ENCODE peak calls at places on chromosomes 5 and 9, in eight cellular contexts. One of them, this sample, is unnamed.

GRCh38 chr9:100473271-100474081 is 527 bp downstream of the TMEFF1 start:
- DNase-seq in NCI-H1694 treated with DMSO at 0.1 percent for 48 hours: no peak
- DNase-seq in AG08396: peak
- DNase-seq in NCI-H526 treated with DMSO at 0.1 percent for 48 hours: no peak
- DNase-seq in B cell: peak
- DNase-seq in activated CD8-positive, alpha-beta memory T cell treated with anti-CD3 and anti-CD28 coated beads, Interleukin-2, amount 50 U/mL, for 48 hours: peak
- DNase-seq in MV-4-11: no peak
- DNase-seq in T-helper 2 cell: no peak
- DNase-seq in this sample: no peak

GRCh38 chr9:37976714-37977477 is 73.0 kb upstream of the SLC25A51 start:
- DNase-seq in B cell: no peak
- DNase-seq in T-helper 2 cell: no peak
- DNase-seq in MV-4-11: no peak
- DNase-seq in NCI-H526 treated with DMSO at 0.1 percent for 48 hours: no peak
- DNase-seq in NCI-H1694 treated with DMSO at 0.1 percent for 48 hours: no peak
- DNase-seq in activated CD8-positive, alpha-beta memory T cell treated with anti-CD3 and anti-CD28 coated beads, Interleukin-2, amount 50 U/mL, for 48 hours: no peak
- DNase-seq in AG08396: peak
- DNase-seq in this sample: no peak

GRCh38 chr9:113715086-113715485 is 161.0 kb upstream of the ZNF618 start:
- DNase-seq in NCI-H1694 treated with DMSO at 0.1 percent for 48 hours: no peak
- DNase-seq in AG08396: peak
- DNase-seq in B cell: no peak
- DNase-seq in NCI-H526 treated with DMSO at 0.1 percent for 48 hours: no peak
- DNase-seq in MV-4-11: no peak
- DNase-seq in activated CD8-positive, alpha-beta memory T cell treated with anti-CD3 and anti-CD28 coated beads, Interleukin-2, amount 50 U/mL, for 48 hours: peak
- DNase-seq in T-helper 2 cell: no peak
- DNase-seq in this sample: no peak

GRCh38 chr9:114224247-114224610 is 68.9 kb downstream of the COL27A1 start:
- DNase-seq in NCI-H1694 treated with DMSO at 0.1 percent for 48 hours: no peak
- DNase-seq in MV-4-11: no peak
- DNase-seq in NCI-H526 treated with DMSO at 0.1 percent for 48 hours: peak
- DNase-seq in AG08396: peak
- DNase-seq in T-helper 2 cell: no peak
- DNase-seq in B cell: no peak
- DNase-seq in activated CD8-positive, alpha-beta memory T cell treated with anti-CD3 and anti-CD28 coated beads, Interleukin-2, amount 50 U/mL, for 48 hours: no peak
- DNase-seq in this sample: no peak

GRCh38 chr9:116653580-116654355 is 33.3 kb upstream of the TRIM32 start:
- DNase-seq in NCI-H526 treated with DMSO at 0.1 percent for 48 hours: no peak
- DNase-seq in NCI-H1694 treated with DMSO at 0.1 percent for 48 hours: no peak
- DNase-seq in activated CD8-positive, alpha-beta memory T cell treated with anti-CD3 and anti-CD28 coated beads, Interleukin-2, amount 50 U/mL, for 48 hours: no peak
- DNase-seq in T-helper 2 cell: no peak
- DNase-seq in B cell: no peak
- DNase-seq in AG08396: no peak
- DNase-seq in MV-4-11: no peak
- DNase-seq in this sample: peak

GRCh38 chr5:50365615-50366251 is 75.4 kb downstream of the EMB start:
- DNase-seq in NCI-H526 treated with DMSO at 0.1 percent for 48 hours: no peak
- DNase-seq in T-helper 2 cell: no peak
- DNase-seq in MV-4-11: peak
- DNase-seq in NCI-H1694 treated with DMSO at 0.1 percent for 48 hours: no peak
- DNase-seq in AG08396: no peak
- DNase-seq in activated CD8-positive, alpha-beta memory T cell treated with anti-CD3 and anti-CD28 coated beads, Interleukin-2, amount 50 U/mL, for 48 hours: no peak
- DNase-seq in B cell: no peak
- DNase-seq in this sample: no peak

GRCh38 chr9:128333368-128333969 is 6.9 kb upstream of the SLC27A4 start:
- DNase-seq in T-helper 2 cell: no peak
- DNase-seq in B cell: no peak
- DNase-seq in NCI-H1694 treated with DMSO at 0.1 percent for 48 hours: no peak
- DNase-seq in activated CD8-positive, alpha-beta memory T cell treated with anti-CD3 and anti-CD28 coated beads, Interleukin-2, amount 50 U/mL, for 48 hours: no peak
- DNase-seq in NCI-H526 treated with DMSO at 0.1 percent for 48 hours: no peak
- DNase-seq in MV-4-11: no peak
- DNase-seq in AG08396: no peak
- DNase-seq in this sample: no peak

GRCh38 chr5:16507716-16508115 is 42.1 kb upstream of the ZNF622 start:
- DNase-seq in AG08396: no peak
- DNase-seq in T-helper 2 cell: no peak
- DNase-seq in B cell: no peak
- DNase-seq in NCI-H1694 treated with DMSO at 0.1 percent for 48 hours: no peak
- DNase-seq in activated CD8-positive, alpha-beta memory T cell treated with anti-CD3 and anti-CD28 coated beads, Interleukin-2, amount 50 U/mL, for 48 hours: no peak
- DNase-seq in MV-4-11: no peak
- DNase-seq in NCI-H526 treated with DMSO at 0.1 percent for 48 hours: no peak
- DNase-seq in this sample: no peak

GRCh38 chr5:174058433-174059122 is 13.1 kb downstream of the NSG2 start:
- DNase-seq in AG08396: no peak
- DNase-seq in T-helper 2 cell: no peak
- DNase-seq in NCI-H526 treated with DMSO at 0.1 percent for 48 hours: no peak
- DNase-seq in NCI-H1694 treated with DMSO at 0.1 percent for 48 hours: no peak
- DNase-seq in activated CD8-positive, alpha-beta memory T cell treated with anti-CD3 and anti-CD28 coated beads, Interleukin-2, amount 50 U/mL, for 48 hours: no peak
- DNase-seq in MV-4-11: no peak
- DNase-seq in B cell: no peak
- DNase-seq in this sample: no peak

GRCh38 chr5:67693956-67694564 is 497.5 kb upstream of the CD180 start:
- DNase-seq in B cell: no peak
- DNase-seq in activated CD8-positive, alpha-beta memory T cell treated with anti-CD3 and anti-CD28 coated beads, Interleukin-2, amount 50 U/mL, for 48 hours: no peak
- DNase-seq in NCI-H526 treated with DMSO at 0.1 percent for 48 hours: no peak
- DNase-seq in AG08396: peak
- DNase-seq in MV-4-11: no peak
- DNase-seq in T-helper 2 cell: no peak
- DNase-seq in NCI-H1694 treated with DMSO at 0.1 percent for 48 hours: no peak
- DNase-seq in this sample: no peak

GRCh38 chr5:147689436-147689835 is 93.1 kb downstream of the JAKMIP2 start:
- DNase-seq in MV-4-11: no peak
- DNase-seq in B cell: no peak
- DNase-seq in activated CD8-positive, alpha-beta memory T cell treated with anti-CD3 and anti-CD28 coated beads, Interleukin-2, amount 50 U/mL, for 48 hours: no peak
- DNase-seq in NCI-H1694 treated with DMSO at 0.1 percent for 48 hours: no peak
- DNase-seq in T-helper 2 cell: no peak
- DNase-seq in AG08396: no peak
- DNase-seq in NCI-H526 treated with DMSO at 0.1 percent for 48 hours: no peak
- DNase-seq in this sample: no peak

GRCh38 chr5:177509361-177509951 is at the start of gene DOK3:
- DNase-seq in NCI-H1694 treated with DMSO at 0.1 percent for 48 hours: no peak
- DNase-seq in AG08396: no peak
- DNase-seq in MV-4-11: peak
- DNase-seq in B cell: peak
- DNase-seq in T-helper 2 cell: no peak
- DNase-seq in NCI-H526 treated with DMSO at 0.1 percent for 48 hours: no peak
- DNase-seq in activated CD8-positive, alpha-beta memory T cell treated with anti-CD3 and anti-CD28 coated beads, Interleukin-2, amount 50 U/mL, for 48 hours: no peak
- DNase-seq in this sample: peak